ENCODE peak calls at places on chromosomes 13 and 19, in nine cellular contexts. One of them, this sample, is unnamed. For H3K4me1 and H3K36me3, the result is how much of the 10 kb centered on the place peaks cover.

GRCh38 chr13:86572115-86572514 is 772.9 kb upstream of the SLITRK6 start:
- DNase-seq in heart left ventricle: no peak
- DNase-seq in HCT116: peak
- DNase-seq in esophagus muscularis mucosa: no peak
- DNase-seq in heart right ventricle: no peak
- DNase-seq in fibroblast of lung: peak
- DNase-seq in tibial artery: no peak
- DNase-seq in endodermal cell: no peak
- DNase-seq in body of pancreas: no peak
- DNase-seq in this sample: no peak

GRCh38 chr13:85379433-85379832 is 419.8 kb downstream of the SLITRK6 start:
- DNase-seq in heart left ventricle: no peak
- DNase-seq in HCT116: no peak
- DNase-seq in esophagus muscularis mucosa: no peak
- DNase-seq in heart right ventricle: no peak
- DNase-seq in fibroblast of lung: no peak
- DNase-seq in tibial artery: no peak
- DNase-seq in endodermal cell: no peak
- DNase-seq in body of pancreas: no peak
- DNase-seq in this sample: no peak

GRCh38 chr19:47106819-47107200 is 6.8 kb downstream of the ZC3H4 start:
- DNase-seq in heart left ventricle: no peak
- DNase-seq in HCT116: no peak
- DNase-seq in esophagus muscularis mucosa: no peak
- DNase-seq in heart right ventricle: no peak
- DNase-seq in fibroblast of lung: no peak
- DNase-seq in tibial artery: no peak
- DNase-seq in endodermal cell: no peak
- DNase-seq in body of pancreas: no peak
- DNase-seq in this sample: no peak

GRCh38 chr13:105333416-105333815 is 1202.0 kb downstream of the EFNB2 start:
- DNase-seq in heart left ventricle: no peak
- DNase-seq in HCT116: no peak
- DNase-seq in esophagus muscularis mucosa: no peak
- DNase-seq in heart right ventricle: no peak
- DNase-seq in fibroblast of lung: no peak
- DNase-seq in tibial artery: no peak
- DNase-seq in endodermal cell: no peak
- DNase-seq in body of pancreas: no peak
- DNase-seq in this sample: no peak

GRCh38 chr13:27607125-27607524 is 13.2 kb downstream of the LNX2 start:
- DNase-seq in heart left ventricle: no peak
- DNase-seq in HCT116: peak
- DNase-seq in esophagus muscularis mucosa: no peak
- DNase-seq in heart right ventricle: no peak
- DNase-seq in fibroblast of lung: peak
- DNase-seq in tibial artery: no peak
- DNase-seq in endodermal cell: no peak
- DNase-seq in body of pancreas: peak
- DNase-seq in this sample: no peak

GRCh38 chr19:11088508-11089253 is 582 bp upstream of the LDLR start:
- DNase-seq in heart left ventricle: no peak
- DNase-seq in HCT116: no peak
- DNase-seq in esophagus muscularis mucosa: no peak
- DNase-seq in heart right ventricle: no peak
- DNase-seq in fibroblast of lung: peak
- DNase-seq in tibial artery: peak
- DNase-seq in endodermal cell: no peak
- DNase-seq in body of pancreas: no peak
- DNase-seq in this sample: no peak

GRCh38 chr13:77767413-77767812 is 69.9 kb downstream of the SLAIN1 start:
- DNase-seq in heart left ventricle: no peak
- DNase-seq in HCT116: no peak
- DNase-seq in esophagus muscularis mucosa: no peak
- DNase-seq in heart right ventricle: no peak
- DNase-seq in fibroblast of lung: no peak
- DNase-seq in tibial artery: no peak
- DNase-seq in endodermal cell: no peak
- DNase-seq in body of pancreas: no peak
- DNase-seq in this sample: no peak

GRCh38 chr13:112110479-112110878 is 43.5 kb downstream of the SOX1 start:
- DNase-seq in heart left ventricle: no peak
- DNase-seq in HCT116: no peak
- DNase-seq in esophagus muscularis mucosa: no peak
- DNase-seq in heart right ventricle: no peak
- DNase-seq in fibroblast of lung: no peak
- DNase-seq in tibial artery: no peak
- DNase-seq in endodermal cell: no peak
- DNase-seq in body of pancreas: no peak
- DNase-seq in this sample: no peak

GRCh38 chr13:91236182-91236581 is 111.3 kb upstream of the MIR17HG start:
- DNase-seq in heart left ventricle: no peak
- DNase-seq in HCT116: no peak
- DNase-seq in esophagus muscularis mucosa: no peak
- DNase-seq in heart right ventricle: no peak
- DNase-seq in fibroblast of lung: no peak
- DNase-seq in tibial artery: no peak
- DNase-seq in endodermal cell: no peak
- DNase-seq in body of pancreas: no peak
- DNase-seq in this sample: no peak

GRCh38 chr13:48161530-48162179 is 66.8 kb upstream of the MED4 start:
- DNase-seq in heart left ventricle: peak
- DNase-seq in HCT116: no peak
- DNase-seq in esophagus muscularis mucosa: no peak
- DNase-seq in heart right ventricle: peak
- DNase-seq in fibroblast of lung: no peak
- DNase-seq in tibial artery: peak
- DNase-seq in endodermal cell: no peak
- DNase-seq in body of pancreas: peak
- DNase-seq in this sample: peak

GRCh38 chr13:111846396-111847174 is 220.4 kb upstream of the SOX1 start:
- DNase-seq in heart left ventricle: no peak
- DNase-seq in HCT116: no peak
- DNase-seq in esophagus muscularis mucosa: peak
- DNase-seq in heart right ventricle: no peak
- DNase-seq in fibroblast of lung: no peak
- DNase-seq in tibial artery: no peak
- DNase-seq in endodermal cell: peak
- DNase-seq in body of pancreas: no peak
- DNase-seq in this sample: no peak

GRCh38 chr19:45774765-45775164 is 5.7 kb upstream of the SIX5 start:
- DNase-seq in heart left ventricle: no peak
- DNase-seq in HCT116: no peak
- DNase-seq in esophagus muscularis mucosa: no peak
- DNase-seq in heart right ventricle: no peak
- DNase-seq in fibroblast of lung: no peak
- DNase-seq in tibial artery: no peak
- DNase-seq in endodermal cell: peak
- DNase-seq in body of pancreas: no peak
- DNase-seq in this sample: no peak

GRCh38 chr13:113962975-113963374 is 10.9 kb downstream of the C13orf46 start:
- DNase-seq in heart left ventricle: no peak
- DNase-seq in HCT116: no peak
- DNase-seq in esophagus muscularis mucosa: no peak
- DNase-seq in heart right ventricle: peak
- DNase-seq in fibroblast of lung: no peak
- DNase-seq in tibial artery: no peak
- DNase-seq in endodermal cell: no peak
- DNase-seq in body of pancreas: no peak
- DNase-seq in this sample: peak

GRCh38 chr13:110914293-110915056 is 394 bp downstream of the ANKRD10 start:
- DNase-seq in heart left ventricle: peak
- DNase-seq in HCT116: no peak
- DNase-seq in esophagus muscularis mucosa: peak
- DNase-seq in heart right ventricle: peak
- DNase-seq in fibroblast of lung: peak
- DNase-seq in tibial artery: peak
- DNase-seq in endodermal cell: peak
- DNase-seq in body of pancreas: peak
- DNase-seq in this sample: peak

GRCh38 chr13:113629814-113630213 is 28.2 kb downstream of the ATP4B start:
- DNase-seq in heart left ventricle: peak
- DNase-seq in HCT116: no peak
- DNase-seq in esophagus muscularis mucosa: no peak
- DNase-seq in heart right ventricle: peak
- DNase-seq in fibroblast of lung: no peak
- DNase-seq in tibial artery: no peak
- DNase-seq in endodermal cell: no peak
- DNase-seq in body of pancreas: no peak
- DNase-seq in this sample: peak

GRCh38 chr19:11052391-11052790 is 36.9 kb upstream of the LDLR start:
- DNase-seq in heart left ventricle: no peak
- DNase-seq in HCT116: no peak
- DNase-seq in esophagus muscularis mucosa: no peak
- DNase-seq in heart right ventricle: no peak
- DNase-seq in fibroblast of lung: no peak
- DNase-seq in tibial artery: no peak
- DNase-seq in endodermal cell: no peak
- DNase-seq in body of pancreas: no peak
- DNase-seq in this sample: no peak

GRCh38 chr19:43809762-43810696 is 7.8 kb upstream of the LYPD5 start:
- DNase-seq in heart left ventricle: no peak
- DNase-seq in HCT116: peak
- DNase-seq in esophagus muscularis mucosa: no peak
- DNase-seq in heart right ventricle: no peak
- DNase-seq in fibroblast of lung: peak
- DNase-seq in tibial artery: no peak
- DNase-seq in endodermal cell: no peak
- DNase-seq in body of pancreas: no peak
- DNase-seq in this sample: no peak

GRCh38 chr13:113656831-113657671 is 947 bp downstream of the ATP4B start:
- DNase-seq in heart left ventricle: no peak
- DNase-seq in HCT116: no peak
- DNase-seq in esophagus muscularis mucosa: no peak
- DNase-seq in heart right ventricle: no peak
- DNase-seq in fibroblast of lung: no peak
- DNase-seq in tibial artery: peak
- DNase-seq in endodermal cell: peak
- DNase-seq in body of pancreas: no peak
- DNase-seq in this sample: peak

GRCh38 chr13:20831933-20832332 is 58.2 kb upstream of the EEF1AKMT1 start:
- DNase-seq in heart left ventricle: no peak
- DNase-seq in HCT116: no peak
- DNase-seq in esophagus muscularis mucosa: no peak
- DNase-seq in heart right ventricle: no peak
- DNase-seq in fibroblast of lung: no peak
- DNase-seq in tibial artery: no peak
- DNase-seq in endodermal cell: no peak
- DNase-seq in body of pancreas: no peak
- DNase-seq in this sample: no peak

GRCh38 chr13:20831254-20831653 is 57.5 kb upstream of the EEF1AKMT1 start:
- DNase-seq in heart left ventricle: no peak
- DNase-seq in HCT116: no peak
- DNase-seq in esophagus muscularis mucosa: no peak
- DNase-seq in heart right ventricle: no peak
- DNase-seq in fibroblast of lung: no peak
- DNase-seq in tibial artery: no peak
- DNase-seq in endodermal cell: no peak
- DNase-seq in body of pancreas: no peak
- DNase-seq in this sample: no peak

GRCh38 chr13:20826301-20826700 is 52.5 kb upstream of the EEF1AKMT1 start:
- DNase-seq in heart left ventricle: no peak
- DNase-seq in HCT116: no peak
- DNase-seq in esophagus muscularis mucosa: no peak
- DNase-seq in heart right ventricle: no peak
- DNase-seq in fibroblast of lung: no peak
- DNase-seq in tibial artery: no peak
- DNase-seq in endodermal cell: no peak
- DNase-seq in body of pancreas: no peak
- DNase-seq in this sample: no peak

GRCh38 chr13:20826810-20827560 is 53.2 kb upstream of the EEF1AKMT1 start:
- DNase-seq in heart left ventricle: no peak
- DNase-seq in HCT116: no peak
- DNase-seq in esophagus muscularis mucosa: no peak
- DNase-seq in heart right ventricle: no peak
- DNase-seq in fibroblast of lung: no peak
- DNase-seq in tibial artery: no peak
- DNase-seq in endodermal cell: no peak
- DNase-seq in body of pancreas: no peak
- DNase-seq in this sample: no peak

GRCh38 chr13:20828540-20829364 is 55.0 kb upstream of the EEF1AKMT1 start:
- DNase-seq in heart left ventricle: no peak
- DNase-seq in HCT116: peak
- DNase-seq in esophagus muscularis mucosa: no peak
- DNase-seq in heart right ventricle: no peak
- DNase-seq in fibroblast of lung: peak
- DNase-seq in tibial artery: no peak
- DNase-seq in endodermal cell: no peak
- DNase-seq in body of pancreas: peak
- DNase-seq in this sample: no peak
- TF ChIP-seq CTCF in heart left ventricle: peak
- TF ChIP-seq CTCF in HCT116: peak
- TF ChIP-seq CTCF in esophagus muscularis mucosa: peak
- TF ChIP-seq CTCF in heart right ventricle: peak
- TF ChIP-seq CTCF in fibroblast of lung: peak
- TF ChIP-seq CTCF in tibial artery: peak
- TF ChIP-seq CTCF in endodermal cell: peak
- TF ChIP-seq CTCF in body of pancreas: peak
- TF ChIP-seq CTCF in this sample: peak

GRCh38 chr13:99057310-99057975 is 79.6 kb upstream of the DOCK9 start:
- DNase-seq in heart left ventricle: no peak
- DNase-seq in HCT116: no peak
- DNase-seq in esophagus muscularis mucosa: no peak
- DNase-seq in heart right ventricle: no peak
- DNase-seq in fibroblast of lung: peak
- DNase-seq in tibial artery: no peak
- DNase-seq in endodermal cell: no peak
- DNase-seq in body of pancreas: no peak
- DNase-seq in this sample: no peak
- H3K4me1 ChIP-seq in heart left ventricle: half or more
- H3K4me1 ChIP-seq in HCT116: under half
- H3K4me1 ChIP-seq in esophagus muscularis mucosa: under half
- H3K4me1 ChIP-seq in heart right ventricle: half or more
- H3K4me1 ChIP-seq in fibroblast of lung: under half
- H3K4me1 ChIP-seq in tibial artery: under half
- H3K4me1 ChIP-seq in endodermal cell: under half
- H3K4me1 ChIP-seq in body of pancreas: under half
- H3K4me1 ChIP-seq in this sample: half or more

DNA sequence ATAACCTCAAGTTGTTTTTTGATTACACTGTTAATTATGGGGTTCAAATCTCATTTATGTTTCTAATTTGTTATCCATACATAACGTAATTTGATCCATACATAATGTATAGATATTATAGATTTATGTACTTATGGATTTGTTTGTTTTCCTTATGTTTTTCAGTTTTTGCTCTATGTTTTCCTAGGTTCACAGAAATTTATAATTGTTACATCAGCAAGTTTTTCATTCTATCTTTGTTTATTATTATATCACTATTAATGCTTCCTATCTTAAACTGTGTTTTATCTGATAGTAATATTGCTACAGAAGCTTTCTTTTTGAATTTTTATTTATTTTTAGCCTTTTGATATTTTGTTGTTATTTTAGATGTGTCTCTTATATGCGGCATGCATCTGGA is 194.3 kb upstream of the SOX21 start:
- DNase-seq in heart left ventricle: no peak
- DNase-seq in HCT116: no peak
- DNase-seq in esophagus muscularis mucosa: no peak
- DNase-seq in heart right ventricle: no peak
- DNase-seq in fibroblast of lung: no peak
- DNase-seq in tibial artery: no peak
- DNase-seq in endodermal cell: no peak
- DNase-seq in body of pancreas: no peak
- DNase-seq in this sample: no peak
- H3K36me3 ChIP-seq in heart left ventricle: under half
- H3K36me3 ChIP-seq in HCT116: under half
- H3K36me3 ChIP-seq in esophagus muscularis mucosa: under half
- H3K36me3 ChIP-seq in heart right ventricle: under half
- H3K36me3 ChIP-seq in fibroblast of lung: under half
- H3K36me3 ChIP-seq in tibial artery: under half
- H3K36me3 ChIP-seq in endodermal cell: under half
- H3K36me3 ChIP-seq in body of pancreas: under half
- H3K36me3 ChIP-seq in this sample: under half

GRCh38 chr19:18557474-18558201 is at the start of gene KXD1:
- DNase-seq in heart left ventricle: peak
- DNase-seq in HCT116: peak
- DNase-seq in esophagus muscularis mucosa: peak
- DNase-seq in heart right ventricle: peak
- DNase-seq in fibroblast of lung: peak
- DNase-seq in tibial artery: peak
- DNase-seq in endodermal cell: peak
- DNase-seq in body of pancreas: peak
- DNase-seq in this sample: peak
- TF ChIP-seq CTCF in heart left ventricle: no peak
- TF ChIP-seq CTCF in HCT116: no peak
- TF ChIP-seq CTCF in esophagus muscularis mucosa: no peak
- TF ChIP-seq CTCF in heart right ventricle: no peak
- TF ChIP-seq CTCF in fibroblast of lung: no peak
- TF ChIP-seq CTCF in tibial artery: no peak
- TF ChIP-seq CTCF in endodermal cell: no peak
- TF ChIP-seq CTCF in body of pancreas: no peak
- TF ChIP-seq CTCF in this sample: no peak

This sample was measured in lower lobe of right lung.